ENCODE peak calls at places on chromosomes 13 and 19, in six cellular contexts. C is left cardiac atrium, X is SW 1271, O is AG09309, V is head of caudate nucleus, K is Calu3. Q is an unnamed sample.

GRCh38 chr19:19386373-19386869 is 19.1 kb upstream of the GATAD2A start:
- DNase-seq in C (no peak), X (no peak), O (no peak), V (no peak), K (no peak), Q (no peak)

GRCh38 chr19:30446844-30447243 is 74.7 kb downstream of the ZNF536 start:
- DNase-seq in C (no peak), X (no peak), O (no peak), V (no peak), K (no peak), Q (no peak)

GRCh38 chr13:79909664-79910063 is 428.7 kb downstream of the NDFIP2 start:
- DNase-seq in C (no peak), X (no peak), O (no peak), V (no peak), K (no peak), Q (no peak)

GRCh38 chr13:51679616-51680015 is 95.4 kb downstream of the WDFY2 start:
- DNase-seq in C (no peak), X (no peak), O (no peak), V (no peak), K (no peak), Q (no peak)

GRCh38 chr13:113453962-113454361 is 674 bp upstream of the ADPRHL1 start:
- DNase-seq in C (no peak), X (no peak), O (peak), V (peak), K (no peak), Q (no peak)

GRCh38 chr19:3788991-3789778 is 3.0 kb upstream of the MATK start:
- DNase-seq in C (no peak), X (no peak), O (no peak), V (no peak), K (no peak), Q (no peak)

GRCh38 chr13:19822673-19823072 is 39.9 kb upstream of the PSPC1 start:
- DNase-seq in C (no peak), X (no peak), O (no peak), V (no peak), K (no peak), Q (no peak)

GRCh38 chr19:40805258-40805868 is 6.4 kb downstream of the EGLN2 start:
- DNase-seq in C (peak), X (no peak), O (no peak), V (no peak), K (no peak), Q (no peak)

GRCh38 chr19:21434516-21434915 is 37.6 kb downstream of the ZNF493 start:
- DNase-seq in C (no peak), X (no peak), O (no peak), V (no peak), K (no peak), Q (no peak)

GRCh38 chr13:45047394-45048328 is 58.3 kb downstream of the GPALPP1 start:
- DNase-seq in C (peak), X (peak), O (peak), V (peak), K (peak), Q (peak)

GRCh38 chr19:53088091-53088490 is 15.1 kb downstream of the ZNF160 start:
- DNase-seq in C (no peak), X (no peak), O (no peak), V (no peak), K (no peak), Q (no peak)

GRCh38 chr19:35249848-35250711 is 1.3 kb downstream of the LSR start:
- DNase-seq in C (no peak), X (no peak), O (no peak), V (peak), K (no peak), Q (no peak)

GRCh38 chr19:7989071-7989575 is 16.3 kb downstream of the ELAVL1 start:
- DNase-seq in C (no peak), X (peak), O (no peak), V (no peak), K (no peak), Q (peak)